ENCODE peak calls at places on chromosomes 1 and 21, in four cellular contexts. Z is WTC11, H is T-helper 9 cell, E is right cardiac atrium. M is an unnamed sample.

GRCh38 chr1:224486801-224487583 is 52.4 kb upstream of the WDR26 start:
- DNase-seq in Z (no peak), E (no peak), H (no peak), M (no peak)

GRCh38 chr1:98099501-98099900 is 178.7 kb upstream of the DPYD start:
- DNase-seq in H (no peak), Z (no peak), E (no peak), M (no peak)

GRCh38 chr1:221315330-221315729 is 426.6 kb downstream of the DUSP10 start:
- DNase-seq in H (no peak), Z (no peak), E (no peak), M (no peak)

GRCh38 chr1:224238756-224239155 is 55.7 kb downstream of the DEGS1 start:
- DNase-seq in Z (no peak), H (no peak), E (no peak), M (no peak)

GRCh38 chr1:65623895-65624294 is 168.8 kb upstream of the PDE4B start:
- DNase-seq in H (no peak), Z (no peak), E (no peak), M (no peak)

GRCh38 chr1:2644171-2644570 is 11.4 kb upstream of the MMEL1 start:
- DNase-seq in E (peak), Z (no peak), H (no peak), M (no peak)

GRCh38 chr1:186829679-186830587 is 1.2 kb downstream of the PLA2G4A start:
- DNase-seq in E (peak), H (no peak), Z (no peak), M (no peak)

GRCh38 chr1:212920895-212921294 is 29.4 kb upstream of the VASH2 start:
- DNase-seq in E (no peak), H (no peak), Z (peak), M (no peak)

GRCh38 chr21:42629856-42630410 is 23.5 kb upstream of the PDE9A start:
- DNase-seq in E (no peak), Z (no peak), H (no peak), M (no peak)

GRCh38 chr1:19770436-19771190 is 29.1 kb downstream of the TMCO4 start:
- DNase-seq in E (no peak), H (no peak), Z (no peak), M (no peak)

GRCh38 chr1:200245492-200245891 is 164.3 kb downstream of the ZNF281 start:
- DNase-seq in E (no peak), Z (no peak), H (no peak), M (no peak)

GRCh38 chr1:14441302-14441741 is 157.2 kb upstream of the KAZN start:
- DNase-seq in Z (no peak), H (no peak), E (no peak), M (no peak)

GRCh38 chr21:26207021-26207420 is 36.5 kb upstream of the APP start:
- DNase-seq in E (no peak), Z (no peak), H (no peak), M (no peak)

GRCh38 chr1:3481836-3482589 is 27.5 kb downstream of the ARHGEF16 start:
- DNase-seq in Z (no peak), H (no peak), E (no peak), M (no peak)

GRCh38 chr1:76073471-76073870 is 1.1 kb upstream of the ST6GALNAC3 start:
- DNase-seq in H (no peak), E (no peak), Z (no peak), M (no peak)

GRCh38 chr1:36016686-36017085 is 67.2 kb upstream of the TEKT2 start:
- DNase-seq in H (no peak), Z (no peak), E (no peak), M (no peak)

GRCh38 chr1:158107926-158108325 is 72.8 kb upstream of the CD1D start:
- DNase-seq in Z (no peak), E (no peak), H (no peak), M (no peak)

GRCh38 chr1:29894311-29894710 is 658.0 kb downstream of the PTPRU start:
- DNase-seq in Z (no peak), E (no peak), H (no peak), M (no peak)

GRCh38 chr1:163035791-163036249 is 33.3 kb upstream of the RGS4 start:
- DNase-seq in Z (no peak), H (no peak), E (no peak), M (no peak)

GRCh38 chr21:18030248-18030647 is 211.1 kb upstream of the C21orf91 start:
- DNase-seq in Z (no peak), E (no peak), H (no peak), M (no peak)

GRCh38 chr1:185144233-185144632 is 12.5 kb downstream of the TRMT1L start:
- DNase-seq in Z (no peak), H (no peak), E (no peak), M (no peak)

GRCh38 chr1:36352910-36353878 is 29.7 kb upstream of the EVA1B start:
- DNase-seq in E (no peak), Z (no peak), H (no peak), M (no peak)

GRCh38 chr1:94532077-94532476 is 9.5 kb downstream of the F3 start:
- DNase-seq in H (no peak), Z (no peak), E (no peak), M (no peak)

GRCh38 chr1:3026581-3027511 is 5.6 kb downstream of the ACTRT2 start:
- DNase-seq in H (no peak), E (no peak), Z (no peak), M (no peak)

GRCh38 chr1:78210167-78210566 is 164.4 kb downstream of the GIPC2 start:
- DNase-seq in E (no peak), Z (no peak), H (no peak), M (no peak)

GRCh38 chr1:39525366-39526165 is 34.1 kb downstream of the BMP8A start:
- DNase-seq in E (no peak), Z (no peak), H (no peak), M (no peak)

GRCh38 chr1:22118291-22118992 is 24.5 kb downstream of the WNT4 start:
- DNase-seq in Z (no peak), H (no peak), E (peak), M (no peak)

M was measured in CD8-positive, alpha-beta memory T cell.